ENCODE peak calls at places on chromosomes 13 and 19, in six cellular contexts. M, A, Y, G, K and U are unnamed samples.

GRCh38 chr19:29662604-29663404 is 2.5 kb upstream of the PLEKHF1 start:
- DNase-seq in A (peak; percentile 71), K (peak; percentile 89), G (peak; percentile 68), Y (no peak), M (peak; percentile 73), U (peak; percentile 65)

GRCh38 chr19:18603255-18603957 is 3.2 kb downstream of the CRLF1 start:
- DNase-seq in G (no peak), K (no peak), M (no peak), A (no peak), Y (no peak), U (no peak)

GRCh38 chr19:16461630-16462051 is 10.1 kb downstream of the EPS15L1 start:
- DNase-seq in M (no peak), A (peak; percentile 97), G (no peak), Y (no peak), K (no peak), U (no peak)

GRCh38 chr13:83881031-83881727 is 1.1 kb downstream of the SLITRK1 start:
- DNase-seq in A (no peak), Y (no peak), K (no peak), M (no peak), G (no peak), U (no peak)

GRCh38 chr13:40434516-40435397 is 231.7 kb downstream of the FOXO1 start:
- DNase-seq in M (no peak), K (no peak), Y (no peak), G (no peak), A (no peak), U (no peak)

GRCh38 chr19:1140272-1140671 is 33.8 kb downstream of the SBNO2 start:
- DNase-seq in K (no peak), G (no peak), A (no peak), Y (no peak), M (no peak), U (no peak)

GRCh38 chr13:93325303-93326297 is 99.0 kb downstream of the GPC6 start:
- DNase-seq in G (no peak), K (no peak), A (no peak), M (no peak), Y (no peak), U (no peak)

GRCh38 chr19:52896431-52897148 is 845 bp downstream of the ZNF320 start:
- DNase-seq in Y (no peak), G (peak; percentile 69), K (no peak), A (peak; percentile 17), M (peak; percentile 50), U (peak; percentile 27)

GRCh38 chr13:47480121-47480520 is 521.0 kb downstream of the SUCLA2 start:
- DNase-seq in Y (no peak), M (no peak), A (no peak), K (no peak), G (no peak), U (no peak)

GRCh38 chr19:44993526-44993925 is 7.7 kb upstream of the RELB start:
- DNase-seq in G (no peak), Y (no peak), K (no peak), M (no peak), A (no peak), U (no peak)

GRCh38 chr13:97944396-97945029 is 9.0 kb upstream of the IPO5 start:
- DNase-seq in A (no peak), M (no peak), K (no peak), G (no peak), Y (no peak), U (no peak)

GRCh38 chr19:10205636-10206035 is 10.9 kb upstream of the DNMT1 start:
- DNase-seq in K (no peak), M (no peak), G (no peak), A (no peak), Y (no peak), U (no peak)

GRCh38 chr19:54574051-54574450 is 461 bp downstream of the LILRA2 start:
- DNase-seq in A (no peak), M (no peak), K (no peak), Y (no peak), G (no peak), U (no peak)

GRCh38 chr13:78138756-78139155 is 220.1 kb upstream of the EDNRB start:
- DNase-seq in G (no peak), K (no peak), A (no peak), M (no peak), Y (no peak), U (no peak)

GRCh38 chr13:94454906-94455305 is 24.6 kb downstream of the DCT start:
- DNase-seq in A (no peak), M (no peak), K (no peak), Y (no peak), G (no peak), U (no peak)

GRCh38 chr19:11540642-11541041 is 2.0 kb downstream of the CNN1 start:
- DNase-seq in K (no peak), M (peak; percentile 40), G (no peak), A (no peak), Y (no peak), U (no peak)

GRCh38 chr19:11538232-11539036 is at the start of gene CNN1:
- DNase-seq in M (peak; percentile 85), A (no peak), G (peak; percentile 66), Y (no peak), K (peak; percentile 98), U (peak; percentile 71)

GRCh38 chr19:11535792-11536595 is 2.7 kb upstream of the CNN1 start:
- DNase-seq in G (peak; percentile 96), M (peak; percentile 97), A (peak; percentile 82), Y (peak; percentile 67), K (peak; percentile 97), U (peak; percentile 95)

GRCh38 chr19:11541238-11541637 is 2.6 kb downstream of the CNN1 start:
- DNase-seq in G (no peak), A (no peak), K (no peak), M (no peak), Y (no peak), U (no peak)

GRCh38 chr19:11539495-11540365 is 1.1 kb downstream of the CNN1 start:
- DNase-seq in M (peak; percentile 69), Y (no peak), A (no peak), G (no peak), K (peak; percentile 91), U (peak; percentile 57)
- TF ChIP-seq POLR2A in M (peak; percentile 43), Y (no peak), A (no peak), G (no peak), K (peak; percentile 69), U (no peak)

GRCh38 chr19:4516939-4517300 is 1.4 kb downstream of the PLIN4 start:
- DNase-seq in M (no peak), G (no peak), K (no peak), Y (no peak), A (peak; percentile 92), U (no peak)

GRCh38 chr19:4519521-4520277 is 1.4 kb upstream of the PLIN4 start:
- DNase-seq in G (no peak), K (peak; percentile 95), A (no peak), M (no peak), Y (no peak), U (no peak)

GRCh38 chr19:4519172-4519496 is 848 bp upstream of the PLIN4 start:
- DNase-seq in Y (no peak), K (no peak), A (no peak), G (no peak), M (peak; percentile 52), U (no peak)

GRCh38 chr19:4517451-4518057 is 732 bp downstream of the PLIN4 start:
- DNase-seq in G (no peak), A (no peak), K (no peak), M (no peak), Y (no peak), U (no peak)

GRCh38 chr19:4518345-4519171 is at the start of gene PLIN4:
- DNase-seq in G (no peak), K (peak; percentile 97), M (peak; percentile 93), A (peak; percentile 98), Y (no peak), U (peak; percentile 66)
- TF ChIP-seq POLR2A in G (no peak), K (peak; percentile 97), M (no peak), A (peak; percentile 95), Y (no peak), U (no peak)

GRCh38 chr19:13097331-13098258 is 5.1 kb downstream of the LYL1 start:
- DNase-seq in M (peak; percentile 76), A (no peak), Y (no peak), K (peak; percentile 87), G (peak; percentile 70), U (peak; percentile 64)

GRCh38 chr19:13096968-13097330 is 5.7 kb downstream of the LYL1 start:
- DNase-seq in G (no peak), M (no peak), Y (no peak), A (no peak), K (no peak), U (no peak)

GRCh38 chr19:13095393-13095784 is 7.3 kb downstream of the LYL1 start:
- DNase-seq in K (no peak), A (no peak), G (peak; percentile 85), M (peak; percentile 49), Y (no peak), U (no peak)

GRCh38 chr19:13094771-13095392 is 7.8 kb downstream of the LYL1 start:
- DNase-seq in M (peak; percentile 36), G (peak; percentile 76), A (no peak), Y (no peak), K (no peak), U (no peak)

GRCh38 chr19:13095934-13096890 is 6.4 kb downstream of the LYL1 start:
- DNase-seq in M (peak; percentile 57), Y (peak; percentile 30), K (peak; percentile 77), A (no peak), G (peak; percentile 69), U (no peak)
- TF ChIP-seq POLR2A in M (no peak), Y (no peak), K (no peak), A (no peak), G (no peak), U (no peak)

GRCh38 chr19:50327461-50328256 is 1.5 kb downstream of the KCNC3 start:
- DNase-seq in M (no peak), Y (no peak), G (no peak), A (peak; percentile 10), K (no peak), U (no peak)

GRCh38 chr19:50327013-50327412 is 2.2 kb downstream of the KCNC3 start:
- DNase-seq in K (no peak), M (no peak), Y (no peak), G (no peak), A (no peak), U (no peak)

GRCh38 chr19:50330365-50331078 is 1.3 kb upstream of the KCNC3 start:
- DNase-seq in A (peak; percentile 78), K (no peak), G (peak; percentile 91), Y (peak; percentile 94), M (peak; percentile 50), U (peak; percentile 88)

GRCh38 chr19:50329146-50329925 is at the start of gene KCNC3:
- DNase-seq in Y (peak; percentile 99), G (peak; percentile 99), M (peak; percentile 81), K (peak; percentile 97), A (peak; percentile 100), U (peak; percentile 100)

DNA sequence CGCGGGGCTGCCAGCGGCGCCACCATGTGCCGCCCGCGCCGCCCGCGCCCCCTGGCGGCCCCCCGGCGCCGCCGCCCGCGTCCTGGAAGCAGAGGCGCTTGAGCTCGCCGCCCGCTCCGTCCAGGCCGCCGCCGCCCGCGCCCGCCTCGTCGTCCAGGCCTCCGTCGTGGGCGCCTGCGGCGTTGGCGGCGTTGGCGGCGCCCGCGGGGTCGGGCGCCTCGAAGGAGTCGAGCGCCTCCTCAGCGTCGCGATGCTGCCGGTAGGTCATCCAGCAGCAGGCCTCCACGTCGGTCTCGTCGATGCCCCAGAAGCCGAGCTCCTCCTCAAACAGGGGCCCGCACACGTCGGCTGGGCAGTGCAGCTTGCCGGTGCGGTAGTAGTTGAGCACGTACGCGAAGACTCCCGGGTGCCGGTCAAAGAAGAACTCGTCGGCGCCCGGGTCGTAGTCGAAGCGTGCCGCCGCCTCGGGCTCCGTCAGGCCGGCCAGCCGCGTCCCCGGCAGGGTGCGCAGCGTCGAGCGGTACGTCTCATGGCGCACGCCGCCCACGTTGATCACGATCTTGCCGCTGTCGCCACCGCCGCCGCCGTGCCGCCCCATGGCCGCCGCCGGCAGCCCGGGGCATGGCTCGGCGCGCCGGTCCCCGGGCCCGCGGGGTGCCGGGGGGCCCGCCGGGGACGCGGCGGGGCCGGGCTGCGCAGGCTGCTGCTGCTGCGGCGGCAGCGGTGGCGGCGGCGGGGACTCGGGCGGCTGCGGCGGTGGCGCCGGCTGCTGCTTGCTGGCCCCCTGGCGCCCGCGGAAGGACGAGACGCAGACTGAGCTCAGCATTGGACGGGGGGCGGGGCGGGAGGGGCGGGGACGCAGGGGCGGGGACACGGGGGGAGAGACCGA is 676 bp downstream of the KCNC3 start:
- DNase-seq in M (no peak), A (no peak), K (no peak), Y (no peak), G (no peak), U (no peak)
- TF ChIP-seq POLR2A in M (no peak), A (no peak), K (no peak), Y (peak; percentile 48), G (no peak), U (no peak)